ENCODE peak calls at places on chromosomes 3 and 15, in eight cellular contexts. One of them, this sample, is unnamed.

GRCh38 chr15:66570842-66571241 is 5.0 kb upstream of the LCTL start:
- DNase-seq in progenitor cell of endocrine pancreas: no peak
- DNase-seq in Right ventricle myocardium superior: no peak
- DNase-seq in iris pigment epithelial cell: no peak
- DNase-seq in left cardiac atrium: no peak
- DNase-seq in caudate nucleus: no peak
- DNase-seq in activated T-helper 1 cell treated with anti-CD3 and anti-CD28 coated beads, Interleukin-2, amount 50 U/mL, for 16 hours: no peak
- DNase-seq in posterior cingulate gyrus: no peak
- DNase-seq in this sample: no peak

GRCh38 chr3:186057594-186057993 is 51.3 kb downstream of the ETV5 start:
- DNase-seq in progenitor cell of endocrine pancreas: no peak
- DNase-seq in Right ventricle myocardium superior: no peak
- DNase-seq in iris pigment epithelial cell: peak
- DNase-seq in left cardiac atrium: no peak
- DNase-seq in caudate nucleus: no peak
- DNase-seq in activated T-helper 1 cell treated with anti-CD3 and anti-CD28 coated beads, Interleukin-2, amount 50 U/mL, for 16 hours: no peak
- DNase-seq in posterior cingulate gyrus: no peak
- DNase-seq in this sample: no peak

GRCh38 chr3:119368243-119368800 is 74.1 kb downstream of the ARHGAP31 start:
- DNase-seq in progenitor cell of endocrine pancreas: no peak
- DNase-seq in Right ventricle myocardium superior: no peak
- DNase-seq in iris pigment epithelial cell: no peak
- DNase-seq in left cardiac atrium: peak
- DNase-seq in caudate nucleus: no peak
- DNase-seq in activated T-helper 1 cell treated with anti-CD3 and anti-CD28 coated beads, Interleukin-2, amount 50 U/mL, for 16 hours: no peak
- DNase-seq in posterior cingulate gyrus: no peak
- DNase-seq in this sample: no peak

GRCh38 chr15:81108427-81108826 is 25.6 kb upstream of the CFAP161 start:
- DNase-seq in progenitor cell of endocrine pancreas: no peak
- DNase-seq in Right ventricle myocardium superior: no peak
- DNase-seq in iris pigment epithelial cell: no peak
- DNase-seq in left cardiac atrium: no peak
- DNase-seq in caudate nucleus: no peak
- DNase-seq in activated T-helper 1 cell treated with anti-CD3 and anti-CD28 coated beads, Interleukin-2, amount 50 U/mL, for 16 hours: no peak
- DNase-seq in posterior cingulate gyrus: no peak
- DNase-seq in this sample: no peak

GRCh38 chr15:85033148-85033547 is 51.5 kb downstream of the PDE8A start:
- DNase-seq in progenitor cell of endocrine pancreas: no peak
- DNase-seq in Right ventricle myocardium superior: no peak
- DNase-seq in iris pigment epithelial cell: no peak
- DNase-seq in left cardiac atrium: no peak
- DNase-seq in caudate nucleus: no peak
- DNase-seq in activated T-helper 1 cell treated with anti-CD3 and anti-CD28 coated beads, Interleukin-2, amount 50 U/mL, for 16 hours: no peak
- DNase-seq in posterior cingulate gyrus: no peak
- DNase-seq in this sample: no peak

GRCh38 chr3:169759256-169759655 is 5.6 kb downstream of the TERC start:
- DNase-seq in progenitor cell of endocrine pancreas: no peak
- DNase-seq in Right ventricle myocardium superior: no peak
- DNase-seq in iris pigment epithelial cell: peak
- DNase-seq in left cardiac atrium: no peak
- DNase-seq in caudate nucleus: no peak
- DNase-seq in activated T-helper 1 cell treated with anti-CD3 and anti-CD28 coated beads, Interleukin-2, amount 50 U/mL, for 16 hours: no peak
- DNase-seq in posterior cingulate gyrus: no peak
- DNase-seq in this sample: no peak

GRCh38 chr15:74136584-74137543 is 6.5 kb downstream of the ISLR2 start:
- DNase-seq in progenitor cell of endocrine pancreas: no peak
- DNase-seq in Right ventricle myocardium superior: no peak
- DNase-seq in iris pigment epithelial cell: no peak
- DNase-seq in left cardiac atrium: peak
- DNase-seq in caudate nucleus: no peak
- DNase-seq in activated T-helper 1 cell treated with anti-CD3 and anti-CD28 coated beads, Interleukin-2, amount 50 U/mL, for 16 hours: no peak
- DNase-seq in posterior cingulate gyrus: no peak
- DNase-seq in this sample: no peak

GRCh38 chr15:98720036-98720435 is 71.7 kb downstream of the IGF1R start:
- DNase-seq in progenitor cell of endocrine pancreas: no peak
- DNase-seq in Right ventricle myocardium superior: no peak
- DNase-seq in iris pigment epithelial cell: no peak
- DNase-seq in left cardiac atrium: no peak
- DNase-seq in caudate nucleus: no peak
- DNase-seq in activated T-helper 1 cell treated with anti-CD3 and anti-CD28 coated beads, Interleukin-2, amount 50 U/mL, for 16 hours: no peak
- DNase-seq in posterior cingulate gyrus: no peak
- DNase-seq in this sample: no peak

GRCh38 chr15:79071901-79072300 is 18.7 kb downstream of the RASGRF1 start:
- DNase-seq in progenitor cell of endocrine pancreas: no peak
- DNase-seq in Right ventricle myocardium superior: peak
- DNase-seq in iris pigment epithelial cell: peak
- DNase-seq in left cardiac atrium: no peak
- DNase-seq in caudate nucleus: no peak
- DNase-seq in activated T-helper 1 cell treated with anti-CD3 and anti-CD28 coated beads, Interleukin-2, amount 50 U/mL, for 16 hours: no peak
- DNase-seq in posterior cingulate gyrus: no peak
- DNase-seq in this sample: no peak